ENCODE peak calls at places on chromosomes 4 and X, in four cellular contexts. Q, S, Y and D are unnamed samples.
A peak's percentile ranks its signal among the peaks of the same experiment; 100 is the strongest.

GRCh38 chr4:15912961-15913630 is 25.4 kb downstream of the FGFBP1 start:
- DNase-seq in Y (no peak), Q (no peak), S (no peak), D (no peak)

GRCh38 chr4:38161208-38162113 is 201.3 kb downstream of the PTTG2 start:
- DNase-seq in Q (no peak), S (no peak), Y (no peak), D (no peak)

GRCh38 chrX:24395775-24396174 is 35.3 kb downstream of the SUPT20HL1 start:
- DNase-seq in Q (peak; percentile 23), Y (peak; percentile 66), S (peak; percentile 8), D (no peak)

GRCh38 chr4:4204401-4204745 is 22.4 kb downstream of the OTOP1 start:
- DNase-seq in Q (no peak), S (no peak), Y (peak; percentile 78), D (no peak)

GRCh38 chr4:1235381-1236102 is 13.4 kb downstream of the CTBP1 start:
- DNase-seq in S (no peak), Y (no peak), Q (no peak), D (no peak)

GRCh38 chr4:139814285-139815015 is 148.8 kb downstream of the MGST2 start:
- DNase-seq in S (no peak), Y (peak; percentile 65), Q (no peak), D (no peak)

GRCh38 chr4:1530356-1530755 is 124.1 kb upstream of the NKX1-1 start:
- DNase-seq in S (no peak), Y (no peak), Q (no peak), D (no peak)

GRCh38 chrX:151476597-151476996 is 79.6 kb downstream of the VMA21 start:
- DNase-seq in Y (no peak), Q (no peak), S (no peak), D (no peak)

GRCh38 chr4:12595986-12596385 is 888.2 kb downstream of the RAB28 start:
- DNase-seq in Q (no peak), S (no peak), Y (no peak), D (no peak)

GRCh38 chr4:81030617-81031388 is at the start of gene BMP3:
- DNase-seq in Q (no peak), S (no peak), Y (no peak), D (no peak)

GRCh38 chr4:156595041-156595440 is 376.6 kb downstream of the PDGFC start:
- DNase-seq in Y (no peak), S (no peak), Q (no peak), D (no peak)

GRCh38 chrX:65677954-65678469 is 10.6 kb downstream of the MSN start:
- DNase-seq in S (no peak), Q (no peak), Y (no peak), D (no peak)

GRCh38 chr4:144557404-144557803 is 88.6 kb upstream of the HHIP start:
- DNase-seq in Q (no peak), Y (no peak), S (no peak), D (no peak)

GRCh38 chr4:151887151-151887815 is 126.5 kb upstream of the GATB start:
- DNase-seq in Q (no peak), S (no peak), Y (no peak), D (no peak)

GRCh38 chr4:100009490-100009889 is 59.4 kb upstream of the H2AZ1 start:
- DNase-seq in Q (no peak), Y (no peak), S (no peak), D (no peak)

GRCh38 chr4:145679991-145680455 is at the start of gene C4orf51:
- DNase-seq in Y (no peak), Q (no peak), S (no peak), D (no peak)

GRCh38 chrX:254630-255215 is 26.5 kb upstream of the PLCXD1 start:
- DNase-seq in Q (no peak), Y (no peak), S (no peak), D (no peak)

GRCh38 chr4:177638871-177639270 is 196.6 kb upstream of the AGA start:
- DNase-seq in Y (no peak), S (no peak), Q (no peak), D (no peak)

GRCh38 chr4:113978105-113978504 is 1.3 kb downstream of the ARSJ start:
- DNase-seq in Q (no peak), S (no peak), Y (peak; percentile 45), D (no peak)

GRCh38 chrX:78321809-78322208 is 5.6 kb downstream of the CYSLTR1 start:
- DNase-seq in S (no peak), Y (no peak), Q (peak; percentile 29), D (no peak)

GRCh38 chr4:30543057-30543456 is 177.1 kb upstream of the PCDH7 start:
- DNase-seq in Y (no peak), S (no peak), Q (no peak), D (no peak)

GRCh38 chrX:134365923-134366322 is 94.0 kb upstream of the HPRT1 start:
- DNase-seq in Y (no peak), S (no peak), Q (no peak), D (no peak)

GRCh38 chr4:94358101-94358500 is 15.5 kb upstream of the HPGDS start:
- DNase-seq in Y (no peak), S (no peak), Q (no peak), D (no peak)

GRCh38 chr4:384311-385010 is 46.8 kb downstream of the ZNF141 start:
- DNase-seq in Q (no peak), S (no peak), Y (no peak), D (no peak)

GRCh38 chrX:42246814-42247213 is 323.5 kb upstream of the CASK start:
- DNase-seq in Y (no peak), S (no peak), Q (no peak), D (no peak)

GRCh38 chr4:22595684-22596083 is 79.8 kb upstream of the ADGRA3 start:
- DNase-seq in Y (no peak), Q (no peak), S (no peak), D (no peak)

GRCh38 chr4:19721587-19721986 is 530.1 kb upstream of the SLIT2 start:
- DNase-seq in Q (no peak), Y (no peak), S (no peak), D (no peak)

GRCh38 chr4:136931771-136932170 is 600.5 kb downstream of the PCDH18 start:
- DNase-seq in Y (no peak), S (no peak), Q (no peak), D (no peak)

GRCh38 chrX:68511255-68511654 is 12.4 kb downstream of the YIPF6 start:
- DNase-seq in S (no peak), Q (no peak), Y (peak; percentile 47), D (no peak)

GRCh38 chr4:10154241-10154640 is 37.6 kb upstream of the WDR1 start:
- DNase-seq in Q (no peak), S (no peak), Y (no peak), D (no peak)

GRCh38 chrX:69161371-69161770 is 3.9 kb downstream of the PJA1 start:
- DNase-seq in Y (no peak), S (no peak), Q (no peak), D (no peak)

GRCh38 chr4:76589872-76590846 is 155.1 kb downstream of the SHROOM3 start:
- DNase-seq in Q (no peak), S (no peak), Y (peak; percentile 87), D (no peak)

GRCh38 chr4:16636911-16637630 is 261.4 kb downstream of the LDB2 start:
- DNase-seq in S (no peak), Y (no peak), Q (no peak), D (no peak)

GRCh38 chr4:43242611-43243010 is 350.1 kb downstream of the GRXCR1 start:
- DNase-seq in Y (no peak), Q (no peak), S (no peak), D (no peak)

GRCh38 chr4:148116264-148116663 is 325.9 kb downstream of the NR3C2 start:
- DNase-seq in S (no peak), Q (no peak), Y (peak; percentile 37), D (no peak)

GRCh38 chr4:149914521-149915115 is 99.0 kb upstream of the IQCM start:
- DNase-seq in Q (no peak), Y (peak; percentile 24), S (no peak), D (no peak)

GRCh38 chrX:136754641-136755040 is 26.1 kb downstream of the ARHGEF6 start:
- DNase-seq in Q (peak; percentile 5), S (no peak), Y (no peak), D (no peak)

GRCh38 chrX:130704053-130705038 is 198.7 kb downstream of the ENOX2 start:
- DNase-seq in S (no peak), Q (no peak), Y (no peak), D (no peak)